ENCODE peak calls at places on chromosomes 2 and 18, in five cellular contexts. C is H1, N is HEK293T, V is HCT116, W is K562. A is an unnamed sample.

GRCh38 chr2:231926761-231927565 is 767 bp upstream of the NPPC start:
- DNase-seq in W (no peak), N (no peak), V (no peak), C (peak), A (peak)

GRCh38 chr18:32930695-32931301 is 158.0 kb upstream of the KLHL14 start:
- DNase-seq in N (peak), W (peak), C (no peak), V (peak), A (no peak)

GRCh38 chr18:67600181-67600631 is 83.7 kb upstream of the DSEL start:
- DNase-seq in C (no peak), N (no peak), W (no peak), V (no peak), A (no peak)

GRCh38 chr2:240922982-240923537 is 16.9 kb downstream of the CROCC2 start:
- DNase-seq in W (no peak), C (no peak), V (no peak), N (no peak), A (peak)

GRCh38 chr2:18379869-18380268 is 180.6 kb downstream of the RDH14 start:
- DNase-seq in W (no peak), V (no peak), C (no peak), N (no peak), A (no peak)

GRCh38 chr2:168054657-168055056 is 192.7 kb downstream of the STK39 start:
- DNase-seq in V (no peak), N (no peak), W (no peak), C (no peak), A (no peak)

GRCh38 chr18:35283923-35284794 is 5.9 kb downstream of the ZSCAN30 start:
- DNase-seq in C (no peak), W (no peak), N (no peak), V (no peak), A (no peak)

GRCh38 chr2:120132190-120132589 is 91.0 kb downstream of the TMEM185B start:
- DNase-seq in C (no peak), W (no peak), V (no peak), N (no peak), A (no peak)

GRCh38 chr2:168097431-168097830 is 150.0 kb downstream of the STK39 start:
- DNase-seq in N (no peak), C (no peak), W (no peak), V (no peak), A (no peak)

GRCh38 chr2:222572761-222573174 is 83.1 kb downstream of the FARSB start:
- DNase-seq in C (no peak), W (peak), V (no peak), N (no peak), A (no peak)

GRCh38 chr2:24586955-24587354 is 95.9 kb downstream of the NCOA1 start:
- DNase-seq in C (no peak), N (no peak), V (no peak), W (no peak), A (no peak)

GRCh38 chr2:238868067-238868524 is 20.2 kb downstream of the TWIST2 start:
- DNase-seq in C (no peak), N (no peak), W (no peak), V (no peak), A (no peak)

GRCh38 chr2:1653956-1654695 is 90.2 kb downstream of the PXDN start:
- DNase-seq in N (no peak), V (no peak), C (no peak), W (no peak), A (no peak)

GRCh38 chr2:223197046-223197445 is 145.1 kb downstream of the KCNE4 start:
- DNase-seq in N (no peak), C (no peak), V (no peak), W (no peak), A (no peak)

GRCh38 chr18:76388261-76388660 is 106.8 kb downstream of the ZNF516 start:
- DNase-seq in C (no peak), V (no peak), W (no peak), N (no peak), A (no peak)

GRCh38 chr2:95240091-95240490 is 32.8 kb downstream of the ZNF892 start:
- DNase-seq in V (no peak), W (no peak), N (no peak), C (no peak), A (no peak)

GRCh38 chr2:53777134-53777533 is 9.5 kb downstream of the CHAC2 start:
- DNase-seq in N (no peak), W (no peak), C (no peak), V (no peak), A (no peak)

GRCh38 chr2:238974061-238974460 is 126.2 kb downstream of the TWIST2 start:
- DNase-seq in C (no peak), W (no peak), V (no peak), N (no peak), A (no peak)

GRCh38 chr2:202831241-202831997 is 40.1 kb downstream of the ICA1L start:
- DNase-seq in W (peak), N (peak), C (peak), V (peak), A (peak)

DNA sequence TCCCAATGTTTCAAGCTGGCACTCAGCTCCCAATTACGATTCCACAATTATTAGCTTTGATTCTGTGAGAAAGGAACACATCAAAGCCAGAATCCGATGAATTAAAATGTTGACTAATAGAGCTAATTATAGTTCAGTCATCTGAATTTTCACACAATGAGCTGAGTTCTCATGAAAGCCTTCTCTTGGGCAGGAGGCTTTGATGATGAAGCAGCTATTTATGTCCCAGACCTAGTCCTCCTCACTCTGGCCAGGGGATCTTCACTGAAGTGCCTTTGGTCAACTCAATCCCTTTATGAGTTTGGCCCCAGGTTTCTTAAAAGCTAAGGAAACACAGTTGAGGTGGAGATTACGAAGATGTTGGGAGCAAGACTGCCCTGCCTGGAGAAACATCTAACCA is 74.7 kb upstream of the PPM1B start:
- DNase-seq in V (no peak), W (no peak), C (no peak), N (no peak), A (no peak)
- TF ChIP-seq SP1 in V (no peak), W (no peak), C (no peak), N (no peak), A (no peak)

GRCh38 chr2:36607947-36608346 is 10.0 kb upstream of the FEZ2 start:
- DNase-seq in W (no peak), N (no peak), C (no peak), V (no peak), A (no peak)
- TF ChIP-seq SP1 in W (no peak), N (no peak), C (no peak), V (no peak), A (no peak)

GRCh38 chr18:36695806-36696205 is 133.0 kb downstream of the TPGS2 start:
- DNase-seq in C (no peak), N (no peak), W (no peak), V (no peak), A (no peak)

GRCh38 chr18:36693931-36694661 is 134.7 kb downstream of the TPGS2 start:
- DNase-seq in V (no peak), W (no peak), C (no peak), N (no peak), A (no peak)

GRCh38 chr18:36700955-36701354 is 127.8 kb downstream of the TPGS2 start:
- DNase-seq in C (no peak), N (no peak), W (no peak), V (no peak), A (no peak)

GRCh38 chr18:36702398-36703010 is 126.3 kb downstream of the TPGS2 start:
- DNase-seq in C (no peak), W (no peak), V (no peak), N (no peak), A (no peak)

GRCh38 chr18:36697905-36698304 is 130.9 kb downstream of the TPGS2 start:
- DNase-seq in N (no peak), W (no peak), V (no peak), C (no peak), A (no peak)
- TF ChIP-seq SP1 in N (no peak), W (no peak), V (no peak), C (no peak), A (no peak)

DNA sequence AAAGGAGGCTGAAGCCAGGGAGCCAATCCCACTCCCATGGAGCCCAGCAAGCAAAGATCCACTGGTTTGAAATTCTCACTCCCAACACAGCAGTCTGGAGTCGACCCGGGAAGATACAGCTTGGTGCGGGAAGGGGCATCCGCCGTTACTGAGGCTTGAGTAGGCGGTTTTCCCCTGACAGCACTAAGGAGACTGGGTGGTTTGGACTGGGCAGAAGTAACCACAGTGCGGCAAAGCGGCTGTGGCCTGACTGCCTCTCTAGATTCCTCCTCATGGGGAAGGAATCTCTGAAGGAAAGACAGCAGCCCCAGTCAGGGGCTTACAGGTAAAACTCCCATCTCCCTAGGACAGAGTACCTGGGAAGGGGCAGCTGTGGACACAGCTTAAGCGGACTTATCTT is 261.6 kb upstream of the KYNU start:
- DNase-seq in N (no peak), W (no peak), V (no peak), C (no peak), A (no peak)
- TF ChIP-seq SP1 in N (no peak), W (no peak), V (no peak), C (no peak), A (no peak)

DNA sequence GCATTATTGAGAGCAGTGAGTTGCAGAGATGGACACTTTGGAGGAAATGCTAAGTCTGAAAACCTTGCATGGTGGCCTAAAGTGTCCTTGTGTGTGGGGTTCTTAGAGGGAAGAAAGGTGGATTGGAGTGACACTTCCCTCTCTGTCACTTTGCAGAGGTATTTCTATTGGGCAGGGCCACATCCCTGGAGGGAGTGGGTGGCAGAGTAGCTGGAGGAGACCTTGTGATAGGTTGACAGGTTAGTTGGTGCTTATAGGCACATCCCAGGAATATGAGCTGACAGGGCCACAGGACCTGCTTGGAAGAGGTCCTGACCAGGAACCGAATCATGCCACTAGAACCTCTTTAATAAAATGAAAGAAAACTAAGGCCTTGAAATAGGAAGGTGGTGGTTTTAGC is 972 bp upstream of the IGFBP5 start:
- DNase-seq in C (no peak), W (no peak), N (no peak), V (no peak), A (no peak)
- TF ChIP-seq SP1 in C (no peak), W (no peak), N (no peak), V (no peak), A (no peak)

GRCh38 chr2:70962885-70963878 is 15.2 kb upstream of the ANKRD53 start:
- DNase-seq in W (no peak), N (no peak), C (no peak), V (no peak), A (no peak)
- TF ChIP-seq SP1 in W (no peak), N (no peak), C (no peak), V (no peak), A (no peak)

A was measured in WTC11.